ENCODE peak calls at places on chromosomes 1 and 21, in six cellular contexts. W is GM10248, F is astrocyte, U is AG10803, A is stomach, K is lower lobe of right lung. V is an unnamed sample.

GRCh38 chr1:15337656-15338402 is 71.9 kb upstream of the EFHD2 start:
- DNase-seq in F (peak), K (peak), A (no peak), U (peak), W (no peak), V (no peak)

GRCh38 chr1:50308883-50309282 is 114.4 kb downstream of the DMRTA2 start:
- DNase-seq in W (peak), A (no peak), F (peak), U (peak), K (no peak), V (no peak)

GRCh38 chr1:170534626-170535147 is 2.7 kb downstream of the GORAB start:
- DNase-seq in U (no peak), K (no peak), W (no peak), F (no peak), A (no peak), V (no peak)

GRCh38 chr1:244060691-244061090 is 9.6 kb downstream of the ZBTB18 start:
- DNase-seq in U (no peak), A (no peak), K (no peak), F (no peak), W (no peak), V (no peak)

GRCh38 chr1:1617925-1618324 is 2.6 kb downstream of the MIB2 start:
- DNase-seq in W (no peak), A (no peak), K (no peak), U (no peak), F (no peak), V (no peak)

GRCh38 chr1:62395291-62395690 is 41.6 kb upstream of the USP1 start:
- DNase-seq in F (no peak), K (no peak), U (no peak), W (no peak), A (no peak), V (no peak)

GRCh38 chr21:44413566-44414290 is 41.6 kb upstream of the LRRC3 start:
- DNase-seq in U (no peak), W (no peak), K (no peak), A (peak), F (no peak), V (no peak)

GRCh38 chr21:45320261-45320990 is 32.7 kb upstream of the POFUT2 start:
- DNase-seq in W (no peak), F (no peak), K (peak), U (no peak), A (no peak), V (peak)

GRCh38 chr21:39094847-39095525 is 88.3 kb downstream of the PSMG1 start:
- DNase-seq in W (no peak), A (no peak), U (peak), F (peak), K (no peak), V (no peak)

GRCh38 chr21:46559291-46559983 is 45.4 kb downstream of the S100B start:
- DNase-seq in A (peak), U (no peak), W (peak), K (no peak), F (no peak), V (no peak)

GRCh38 chr1:20184481-20184900 is 1.4 kb upstream of the UBXN10 start:
- DNase-seq in U (no peak), K (no peak), F (no peak), W (no peak), A (no peak), V (no peak)

GRCh38 chr1:245353411-245353810 is 198.6 kb downstream of the KIF26B start:
- DNase-seq in W (no peak), F (no peak), A (no peak), K (no peak), U (no peak), V (no peak)

GRCh38 chr1:46087891-46088290 is 44.5 kb downstream of the PIK3R3 start:
- DNase-seq in A (no peak), F (no peak), K (no peak), W (no peak), U (no peak), V (no peak)

GRCh38 chr21:44892536-44893277 is 19.2 kb upstream of the PTTG1IP start:
- DNase-seq in F (no peak), K (peak), W (peak), U (peak), A (peak), V (peak)

GRCh38 chr1:201383647-201384405 is 6.3 kb upstream of the TNNT2 start:
- DNase-seq in F (peak), A (no peak), K (no peak), W (no peak), U (peak), V (no peak)

GRCh38 chr1:97073936-97074335 is 352.4 kb downstream of the PTBP2 start:
- DNase-seq in W (no peak), K (no peak), F (peak), A (no peak), U (no peak), V (no peak)

GRCh38 chr1:201479331-201479730 is 10.3 kb upstream of the PHLDA3 start:
- DNase-seq in K (no peak), U (no peak), A (no peak), F (no peak), W (no peak), V (no peak)

GRCh38 chr1:96075704-96076455 is 645.7 kb upstream of the PTBP2 start:
- DNase-seq in W (no peak), A (no peak), K (no peak), U (no peak), F (no peak), V (no peak)

GRCh38 chr1:37817481-37817880 is 9.5 kb upstream of the YRDC start:
- DNase-seq in U (no peak), K (no peak), A (peak), F (no peak), W (no peak), V (peak)
- TF ChIP-seq CTCF in U (no peak), K (no peak), A (no peak), F (no peak), W (no peak), V (no peak)

DNA sequence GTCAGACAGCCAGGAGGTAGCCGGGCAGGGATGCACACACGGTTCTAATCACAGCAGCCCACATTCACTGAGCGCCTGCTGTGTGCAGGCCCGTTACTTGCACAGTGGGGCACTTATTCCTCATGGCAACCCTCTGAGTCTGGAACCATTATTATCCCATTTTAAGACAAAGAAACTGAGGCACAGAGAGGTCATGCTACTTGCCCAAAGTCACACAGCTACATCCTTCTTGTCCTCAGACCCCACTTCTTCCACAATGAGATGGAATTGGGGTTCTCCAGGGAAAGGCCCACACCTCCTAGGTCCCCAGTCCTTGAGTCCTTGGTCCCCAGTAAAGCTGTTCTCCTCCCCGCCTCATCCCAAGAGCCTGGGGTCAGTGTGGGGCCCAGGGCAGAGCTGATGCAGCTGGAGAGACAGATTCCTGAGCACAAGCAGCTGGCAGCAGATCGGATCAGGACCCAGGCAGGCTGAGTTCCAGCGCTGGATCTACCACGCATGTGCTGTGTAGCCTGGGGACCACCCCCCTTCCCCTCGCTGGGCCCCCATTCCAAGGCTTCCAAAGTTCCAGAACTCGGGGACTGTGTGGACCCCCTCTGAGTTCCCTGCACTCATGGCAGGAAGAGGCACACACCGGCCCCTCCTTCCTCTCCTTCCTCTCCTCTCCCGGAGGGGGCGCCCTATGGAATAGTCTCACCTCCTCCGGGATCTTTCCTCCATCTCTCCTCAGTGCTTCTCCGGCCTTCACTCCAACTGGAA is 393.4 kb downstream of the MATN1 start:
- DNase-seq in U (no peak), A (peak), W (no peak), K (no peak), F (no peak), V (no peak)
- TF ChIP-seq CTCF in U (no peak), A (no peak), W (no peak), K (no peak), F (no peak), V (no peak)

GRCh38 chr1:39204441-39205081 is at the start of gene MACF1:
- DNase-seq in K (no peak), F (peak), W (no peak), U (peak), A (peak), V (peak)
- TF ChIP-seq CTCF in K (peak), F (peak), W (no peak), U (peak), A (no peak), V (no peak)

GRCh38 chr1:86082183-86082582 is 74.4 kb downstream of the COL24A1 start:
- DNase-seq in W (no peak), F (no peak), A (no peak), U (no peak), K (no peak), V (no peak)
- TF ChIP-seq CTCF in W (no peak), F (peak), A (no peak), U (no peak), K (no peak), V (no peak)

GRCh38 chr1:5427026-5427613 is 565.1 kb downstream of the NPHP4 start:
- DNase-seq in A (no peak), F (no peak), K (no peak), U (no peak), W (no peak), V (no peak)
- TF ChIP-seq CTCF in A (no peak), F (no peak), K (no peak), U (no peak), W (no peak), V (no peak)